ENCODE peak calls at places on chromosome 12, in seven cellular contexts. P is NCI-H69; F is aorta; A is omental fat pad; J is Panc1; C is mesendoderm; T is activated naive CD8-positive, alpha-beta T cell treated with anti-CD3 and anti-CD28 coated beads, Interleukin-2, amount 50 U/mL, for 24 hours. E is an unnamed sample.

GRCh38 chr12:51071663-51072062 is 11.7 kb downstream of the CSRNP2 start:
- DNase-seq in J (no peak), F (no peak), P (no peak), A (no peak), C (peak; percentile 41), T (no peak), E (no peak)

GRCh38 chr12:3458041-3458440 is 33.0 kb upstream of the PRMT8 start:
- DNase-seq in J (no peak), T (no peak), F (no peak), A (no peak), C (no peak), P (no peak), E (no peak)

GRCh38 chr12:131902332-131903241 is 8.2 kb downstream of the ULK1 start:
- DNase-seq in A (no peak), P (no peak), C (no peak), F (no peak), T (no peak), J (no peak), E (no peak)

GRCh38 chr12:98635657-98636323 is 8.8 kb downstream of the IKBIP start:
- DNase-seq in P (peak; percentile 22), T (no peak), F (no peak), J (no peak), C (peak; percentile 12), A (no peak), E (no peak)

GRCh38 chr12:67531519-67531918 is 117.0 kb upstream of the DYRK2 start:
- DNase-seq in F (no peak), P (no peak), J (no peak), C (no peak), T (no peak), A (no peak), E (no peak)

GRCh38 chr12:12338528-12339168 is 11.4 kb downstream of the MANSC1 start:
- DNase-seq in T (no peak), P (no peak), A (no peak), F (no peak), J (no peak), C (no peak), E (no peak)

GRCh38 chr12:80353254-80353653 is 90.8 kb upstream of the PTPRQ start:
- DNase-seq in F (no peak), C (no peak), J (no peak), A (no peak), P (no peak), T (no peak), E (no peak)

GRCh38 chr12:6383572-6384498 is at the start of gene LTBR:
- DNase-seq in A (peak; percentile 75), T (peak; percentile 38), F (peak; percentile 98), J (no peak), C (peak; percentile 91), P (no peak), E (no peak)

GRCh38 chr12:48296586-48297396 is 53.9 kb downstream of the ZNF641 start:
- DNase-seq in J (peak; percentile 17), T (peak; percentile 50), P (peak; percentile 43), C (peak; percentile 93), A (peak; percentile 41), F (peak; percentile 86), E (peak; percentile 33)

GRCh38 chr12:51972849-51973273 is 21.4 kb downstream of the ACVR1B start:
- DNase-seq in C (peak; percentile 81), J (no peak), A (no peak), T (peak; percentile 71), P (no peak), F (peak; percentile 72), E (no peak)

GRCh38 chr12:113064395-113065125 is 8.0 kb downstream of the DTX1 start:
- DNase-seq in F (no peak), C (no peak), A (no peak), P (no peak), T (no peak), J (no peak), E (no peak)

GRCh38 chr12:53623986-53624385 is 2.2 kb downstream of the ATF7 start:
- DNase-seq in P (no peak), J (no peak), F (no peak), C (no peak), A (no peak), T (no peak), E (no peak)

GRCh38 chr12:106415134-106415533 is 57.6 kb downstream of the POLR3B start:
- DNase-seq in J (no peak), T (no peak), A (no peak), C (no peak), F (no peak), P (no peak), E (no peak)

GRCh38 chr12:31259136-31259881 is 66.6 kb downstream of the SINHCAF start:
- DNase-seq in C (no peak), P (no peak), F (no peak), T (no peak), J (no peak), A (no peak), E (no peak)

GRCh38 chr12:4421590-4422031 is 24.0 kb downstream of the FGF6 start:
- DNase-seq in F (no peak), C (peak; percentile 64), P (peak; percentile 74), J (peak; percentile 12), A (no peak), T (peak; percentile 10), E (peak; percentile 53)

GRCh38 chr12:120102189-120103043 is 14.1 kb downstream of the RAB35 start:
- DNase-seq in P (no peak), A (no peak), C (no peak), J (no peak), T (no peak), F (peak; percentile 56), E (no peak)

GRCh38 chr12:101839324-101840283 is 8.8 kb upstream of the GNPTAB start:
- DNase-seq in C (peak; percentile 65), F (peak; percentile 67), T (peak; percentile 74), P (peak; percentile 72), A (peak; percentile 44), J (peak; percentile 57), E (peak; percentile 61)

GRCh38 chr12:3202734-3203446 is 125.7 kb downstream of the TSPAN9 start:
- DNase-seq in T (peak; percentile 77), C (peak; percentile 62), J (peak; percentile 20), P (peak; percentile 76), F (no peak), A (peak; percentile 73), E (peak; percentile 65)

GRCh38 chr12:7162691-7163114 is 26.8 kb upstream of the PEX5 start:
- DNase-seq in P (peak; percentile 91), T (peak; percentile 30), J (no peak), F (no peak), A (no peak), C (peak; percentile 79), E (peak; percentile 54)

GRCh38 chr12:80935076-80935475 is 2.7 kb downstream of the LIN7A start:
- DNase-seq in C (no peak), P (peak; percentile 85), F (no peak), T (no peak), A (no peak), J (no peak), E (no peak)

GRCh38 chr12:104353012-104353981 is 49.8 kb downstream of the EID3 start:
- DNase-seq in J (no peak), P (no peak), F (no peak), A (no peak), T (no peak), C (no peak), E (no peak)

GRCh38 chr12:48810817-48811453 is 7.4 kb upstream of the CACNB3 start:
- DNase-seq in F (no peak), A (no peak), J (no peak), C (peak; percentile 60), T (no peak), P (no peak), E (no peak)

GRCh38 chr12:12720637-12721250 is 3.6 kb downstream of the CDKN1B start:
- DNase-seq in C (no peak), J (no peak), P (peak; percentile 36), T (no peak), F (no peak), A (no peak), E (peak; percentile 70)

GRCh38 chr12:69688496-69689427 is 10.3 kb downstream of the BEST3 start:
- DNase-seq in J (peak; percentile 64), A (peak; percentile 22), T (peak; percentile 26), P (peak; percentile 71), F (peak; percentile 90), C (peak; percentile 94), E (no peak)

GRCh38 chr12:101027200-101027599 is 182.8 kb downstream of the SLC5A8 start:
- DNase-seq in A (no peak), C (peak; percentile 43), T (no peak), P (no peak), F (no peak), J (no peak), E (no peak)

GRCh38 chr12:127381043-127381668 is 885.8 kb upstream of the TMEM132C start:
- DNase-seq in A (peak; percentile 26), C (peak; percentile 79), J (no peak), T (peak; percentile 43), F (no peak), P (peak; percentile 52), E (peak; percentile 63)

GRCh38 chr12:107318804-107319535 is 225.6 kb upstream of the CRY1 start:
- DNase-seq in A (no peak), T (peak; percentile 34), P (peak; percentile 72), F (no peak), J (no peak), C (peak; percentile 75), E (peak; percentile 19)

GRCh38 chr12:6567112-6567680 is 895 bp downstream of the NOP2 start:
- DNase-seq in C (peak; percentile 30), J (no peak), T (no peak), P (no peak), F (no peak), A (no peak), E (peak; percentile 23)

E was measured in RPMI8226.